ENCODE peak calls at places on chromosomes 16 and 17, in seven cellular contexts. I, L, W, K, D, P and G are unnamed samples. For H3K79me1, the result is how much of the 10 kb centered on the place peaks cover.

GRCh38 chr16:1676661-1677060 is 1.4 kb upstream of the JPT2 start:
- DNase-seq in I (no peak), P (no peak), L (no peak), W (no peak), D (no peak), K (no peak), G (no peak)

GRCh38 chr17:37489197-37490001 is at the start of gene DUSP14:
- DNase-seq in K (peak), I (peak), P (peak), D (peak), W (peak), L (peak), G (no peak)

GRCh38 chr16:67036323-67036741 is 7.4 kb downstream of the CBFB start:
- DNase-seq in K (no peak), L (no peak), I (no peak), W (no peak), D (no peak), P (no peak), G (no peak)

GRCh38 chr16:66295191-66295590 is 71.3 kb upstream of the CDH5 start:
- DNase-seq in I (no peak), L (no peak), K (no peak), P (peak), W (no peak), D (no peak), G (no peak)

GRCh38 chr16:88596477-88596876 is 26.3 kb downstream of the ZC3H18 start:
- DNase-seq in P (no peak), L (no peak), D (no peak), K (no peak), W (no peak), I (no peak), G (no peak)

GRCh38 chr17:40607641-40608040 is 40.0 kb downstream of the SMARCE1 start:
- DNase-seq in L (no peak), K (no peak), P (no peak), D (no peak), W (no peak), I (no peak), G (no peak)

GRCh38 chr16:50386819-50387218 is 18.0 kb upstream of the BRD7 start:
- DNase-seq in I (no peak), L (no peak), P (no peak), K (no peak), D (no peak), W (no peak), G (no peak)

GRCh38 chr17:59365383-59365981 is 34.0 kb downstream of the YPEL2 start:
- DNase-seq in L (no peak), D (peak), I (no peak), K (no peak), P (no peak), W (peak), G (no peak)

GRCh38 chr16:3190949-3191353 is 2.9 kb downstream of the OR1F1 start:
- DNase-seq in W (no peak), K (no peak), L (no peak), P (no peak), D (peak), I (no peak), G (no peak)

GRCh38 chr16:12213180-12213579 is 236.6 kb downstream of the SNX29 start:
- DNase-seq in W (no peak), I (no peak), P (no peak), L (no peak), D (no peak), K (no peak), G (no peak)

GRCh38 chr16:52451971-52452421 is 94.9 kb downstream of the TOX3 start:
- DNase-seq in P (no peak), K (no peak), L (no peak), W (no peak), D (no peak), I (no peak), G (no peak)

GRCh38 chr17:11506635-11507034 is 91.6 kb upstream of the DNAH9 start:
- DNase-seq in I (peak), L (no peak), K (no peak), W (peak), P (no peak), D (peak), G (no peak)

GRCh38 chr16:2899564-2900072 is 12.1 kb upstream of the FLYWCH1 start:
- DNase-seq in D (no peak), W (no peak), I (no peak), L (no peak), K (no peak), P (no peak), G (no peak)

GRCh38 chr17:62963296-62963695 is 2.7 kb upstream of the TANC2 start:
- DNase-seq in L (peak), P (peak), K (peak), D (no peak), W (no peak), I (no peak), G (no peak)

GRCh38 chr17:48998557-48999440 is 1.6 kb downstream of the IGF2BP1 start:
- DNase-seq in I (peak), P (no peak), D (peak), K (peak), L (peak), W (no peak), G (no peak)

GRCh38 chr17:42894283-42895184 is 6.1 kb upstream of the G6PC1 start:
- DNase-seq in P (no peak), K (no peak), W (no peak), I (no peak), D (no peak), L (no peak), G (no peak)

GRCh38 chr16:77807-78443 is at the start of gene MPG:
- DNase-seq in P (peak), D (peak), L (peak), K (peak), W (peak), I (peak), G (peak)

GRCh38 chr17:81401727-81402529 is 6.7 kb downstream of the BAHCC1 start:
- DNase-seq in K (peak), W (no peak), I (peak), L (no peak), D (peak), P (no peak), G (no peak)

GRCh38 chr17:48728232-48729231 is at the start of gene HOXB13:
- DNase-seq in K (peak), L (peak), I (peak), W (no peak), D (peak), P (peak), G (no peak)

GRCh38 chr17:17073006-17073626 is 30.9 kb downstream of the MPRIP start:
- DNase-seq in P (no peak), L (no peak), D (no peak), W (no peak), I (no peak), K (no peak), G (no peak)

GRCh38 chr17:6591599-6592158 is 35.3 kb upstream of the PITPNM3 start:
- DNase-seq in D (no peak), W (no peak), I (no peak), L (peak), P (peak), K (peak), G (no peak)

GRCh38 chr16:88014954-88015805 is 63.9 kb downstream of the BANP start:
- DNase-seq in W (no peak), I (no peak), D (no peak), L (no peak), K (no peak), P (no peak), G (no peak)

GRCh38 chr17:29115906-29116651 is 64.1 kb downstream of the MYO18A start:
- DNase-seq in D (peak), P (no peak), W (no peak), L (peak), K (peak), I (peak), G (peak)

GRCh38 chr17:39364236-39365025 is 37.0 kb downstream of the FBXL20 start:
- DNase-seq in I (no peak), L (no peak), W (no peak), K (no peak), P (peak), D (no peak), G (no peak)

GRCh38 chr16:57775661-57776469 is 26.4 kb downstream of the KIFC3 start:
- DNase-seq in L (no peak), K (peak), P (no peak), D (peak), W (peak), I (peak), G (peak)

GRCh38 chr16:30949655-30950515 is 1.0 kb downstream of the ORAI3 start:
- DNase-seq in I (peak), K (peak), W (no peak), D (peak), L (peak), P (peak), G (peak)

GRCh38 chr16:83351846-83352245 is 455.9 kb upstream of the HSBP1 start:
- DNase-seq in W (no peak), D (no peak), L (peak), P (no peak), K (peak), I (no peak), G (no peak)

GRCh38 chr17:43599835-43600234 is 53.7 kb upstream of the ETV4 start:
- DNase-seq in D (no peak), K (peak), I (no peak), L (peak), P (no peak), W (no peak), G (no peak)

GRCh38 chr16:685967-686366 is 1.8 kb upstream of the JMJD8 start:
- DNase-seq in D (no peak), K (peak), I (peak), P (no peak), W (no peak), L (peak), G (peak)

GRCh38 chr16:22318690-22319358 is 21.6 kb downstream of the POLR3E start:
- DNase-seq in I (peak), W (no peak), K (peak), L (peak), P (peak), D (peak), G (no peak)

GRCh38 chr16:79191933-79192332 is 408.6 kb downstream of the MAF start:
- DNase-seq in K (no peak), W (no peak), I (no peak), D (no peak), P (peak), L (no peak), G (no peak)

GRCh38 chr17:76014100-76014924 is 12.8 kb downstream of the EVPL start:
- DNase-seq in L (peak), I (peak), P (peak), W (peak), D (peak), K (peak), G (peak)

GRCh38 chr17:81939881-81940385 is 2.8 kb upstream of the PYCR1 start:
- DNase-seq in D (no peak), P (no peak), I (no peak), K (no peak), L (no peak), W (no peak), G (no peak)

DNA sequence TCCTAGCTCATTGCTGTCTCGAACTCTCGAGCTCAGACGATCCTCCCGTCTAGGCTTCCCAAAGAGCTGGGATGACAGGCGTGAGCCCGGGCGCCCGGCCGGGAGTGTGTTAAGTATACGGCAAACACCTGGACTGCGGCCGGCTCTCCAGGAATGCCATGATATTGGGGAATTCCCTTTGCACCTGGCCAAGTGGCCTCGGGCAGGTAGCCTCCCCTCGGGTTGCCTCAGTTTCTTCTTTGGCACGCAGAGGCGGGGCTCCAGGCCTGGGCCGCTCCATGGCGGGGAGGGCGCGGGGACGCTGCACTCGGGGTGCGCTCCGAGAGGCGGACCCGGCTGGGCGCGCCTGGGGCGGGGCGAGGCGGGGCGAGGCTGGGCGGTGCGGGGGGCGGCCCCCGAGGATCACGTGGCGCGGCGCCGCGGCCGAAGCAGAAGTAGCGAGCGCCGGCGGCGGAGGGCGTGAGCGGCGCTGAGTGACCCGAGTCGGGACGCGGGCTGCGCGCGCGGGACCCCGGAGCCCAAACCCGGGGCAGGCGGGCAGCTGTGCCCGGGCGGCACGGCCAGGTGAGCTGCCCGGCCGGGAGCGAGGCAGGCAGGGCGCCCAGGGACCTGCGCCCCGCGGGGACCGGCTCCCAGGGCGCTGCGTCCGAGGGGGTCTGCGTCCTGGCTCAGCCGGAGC is at the start of gene PLCG2:
- DNase-seq in K (peak), I (peak), W (peak), D (peak), P (peak), L (no peak), G (peak)
- H3K9ac ChIP-seq in K (no peak), I (no peak), W (peak), D (peak), P (no peak), L (no peak), G (no peak)

GRCh38 chr16:84529607-84530006 is 25.1 kb upstream of the MEAK7 start:
- DNase-seq in L (no peak), D (no peak), I (no peak), K (no peak), W (no peak), P (no peak), G (no peak)
- H3K79me1 ChIP-seq in L (under half), D (under half), I (under half), K (under half), W (under half), P (under half), G (under half)

GRCh38 chr17:1186923-1187771 is 7.4 kb upstream of the ABR start:
- DNase-seq in K (peak), P (peak), D (peak), L (peak), I (peak), W (peak), G (peak)
- H3K9ac ChIP-seq in K (peak), P (no peak), D (no peak), L (no peak), I (no peak), W (peak), G (no peak)

DNA sequence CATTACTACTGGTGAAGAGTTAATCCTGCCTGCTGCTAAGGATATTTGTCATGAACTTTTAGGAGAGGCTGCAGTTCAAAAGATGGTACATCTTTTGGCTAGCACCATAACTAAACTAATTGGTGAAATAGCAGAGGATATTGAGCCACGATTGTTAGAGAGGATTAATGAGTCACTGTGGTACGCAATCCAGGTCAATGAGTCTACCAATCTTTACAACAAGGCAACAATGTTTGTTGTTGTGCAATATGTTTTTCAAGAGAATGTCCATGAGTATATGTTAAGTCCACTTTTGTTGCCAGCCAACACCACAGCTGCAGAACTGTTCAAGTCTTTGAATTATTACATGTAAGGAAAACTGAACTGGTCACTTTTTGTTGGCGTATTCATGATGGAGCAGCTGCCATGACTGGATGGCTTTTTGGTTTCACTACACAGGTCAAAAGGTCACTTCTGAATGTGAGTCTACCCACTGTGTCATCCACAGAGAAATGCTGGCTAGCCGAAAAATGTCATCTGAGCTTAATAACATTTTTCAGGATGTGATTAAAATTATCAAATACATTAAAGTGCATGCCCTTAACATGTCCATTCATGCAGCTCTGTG is 402.6 kb upstream of the KIF2B start:
- DNase-seq in D (no peak), K (no peak), W (no peak), I (no peak), L (no peak), P (no peak), G (no peak)
- H3K79me1 ChIP-seq in D (under half), K (under half), W (under half), I (under half), L (under half), P (under half), G (under half)

DNA sequence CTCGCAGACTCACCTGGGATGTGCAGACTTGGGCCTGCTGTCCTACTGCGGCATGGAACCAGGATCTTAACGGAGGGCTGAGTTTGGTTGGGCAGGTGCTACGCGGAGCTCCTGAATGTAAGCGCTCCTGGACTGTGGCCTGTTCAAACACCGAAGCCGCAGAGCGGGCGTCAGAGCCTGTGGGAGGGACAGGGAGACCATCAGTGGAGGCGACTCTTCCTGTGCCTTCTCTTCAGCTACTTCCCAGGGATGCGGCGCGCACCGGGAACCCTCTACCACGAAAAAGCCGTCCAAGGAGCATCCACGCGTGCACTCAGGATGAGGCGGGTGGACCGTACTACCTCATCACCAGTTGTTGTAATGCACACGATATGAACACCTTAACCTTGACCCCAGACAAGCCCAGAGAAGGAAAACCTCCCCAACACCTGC is 2.0 kb downstream of the USP36 start:
- DNase-seq in K (no peak), D (no peak), W (no peak), P (no peak), L (no peak), I (no peak), G (no peak)
- H3K9ac ChIP-seq in K (peak), D (peak), W (no peak), P (no peak), L (no peak), I (no peak), G (no peak)